ENCODE peak calls at places on chromosome 19, in ten cellular contexts. N is Peyer's patch; K is cardiac fibroblast; F is NCI-H345; Y is HFF-Myc; J is dermis microvascular lymphatic vessel endothelial cell; B is hypothalamus; Z is IMR-90; R is activated naive CD4-positive, alpha-beta T cell; E is GM03348. L is an unnamed sample.

GRCh38 chr19:57110592-57111328 is 9.0 kb upstream of the USP29 start:
- DNase-seq in N (no peak), K (peak), F (no peak), Y (no peak), J (no peak), B (no peak), Z (no peak), R (no peak), E (no peak), L (no peak)

GRCh38 chr19:17830567-17831418 is 9.5 kb upstream of the INSL3 start:
- DNase-seq in N (peak), K (peak), F (peak), Y (no peak), J (peak), B (peak), Z (peak), R (peak), E (peak), L (peak)

GRCh38 chr19:2670217-2670616 is 32.3 kb downstream of the GNG7 start:
- DNase-seq in N (no peak), K (no peak), F (no peak), Y (no peak), J (no peak), B (no peak), Z (no peak), R (no peak), E (no peak), L (no peak)

GRCh38 chr19:29771708-29772415 is 39.9 kb upstream of the CCNE1 start:
- DNase-seq in N (peak), K (peak), F (peak), Y (no peak), J (peak), B (peak), Z (peak), R (peak), E (peak), L (no peak)

GRCh38 chr19:30742981-30743380 is 370.8 kb downstream of the ZNF536 start:
- DNase-seq in N (no peak), K (no peak), F (no peak), Y (no peak), J (no peak), B (no peak), Z (no peak), R (no peak), E (no peak), L (no peak)

GRCh38 chr19:1699386-1699785 is 47.0 kb upstream of the TCF3 start:
- DNase-seq in N (no peak), K (no peak), F (no peak), Y (no peak), J (no peak), B (no peak), Z (no peak), R (no peak), E (no peak), L (no peak)

GRCh38 chr19:11390933-11391680 is 7.0 kb upstream of the EPOR start:
- DNase-seq in N (no peak), K (no peak), F (no peak), Y (no peak), J (no peak), B (no peak), Z (no peak), R (no peak), E (no peak), L (no peak)

GRCh38 chr19:1189419-1189818 is 15.4 kb upstream of the SBNO2 start:
- DNase-seq in N (no peak), K (no peak), F (no peak), Y (no peak), J (peak), B (no peak), Z (peak), R (peak), E (no peak), L (no peak)

GRCh38 chr19:55189424-55189823 is 9.3 kb upstream of the SYT5 start:
- DNase-seq in N (no peak), K (peak), F (no peak), Y (peak), J (peak), B (no peak), Z (peak), R (no peak), E (peak), L (peak)

GRCh38 chr19:49064768-49065611 is at the start of gene NTF4:
- DNase-seq in N (no peak), K (no peak), F (no peak), Y (no peak), J (no peak), B (no peak), Z (no peak), R (no peak), E (peak), L (no peak)

GRCh38 chr19:6056801-6057650 is 53.3 kb downstream of the RFX2 start:
- DNase-seq in N (peak), K (peak), F (peak), Y (peak), J (peak), B (peak), Z (peak), R (no peak), E (peak), L (no peak)

GRCh38 chr19:2824129-2824528 is 4.5 kb downstream of the ZNF554 start:
- DNase-seq in N (no peak), K (no peak), F (no peak), Y (no peak), J (no peak), B (no peak), Z (no peak), R (no peak), E (no peak), L (no peak)

GRCh38 chr19:7778081-7778480 is 15.0 kb downstream of the CLEC4M start:
- DNase-seq in N (no peak), K (no peak), F (no peak), Y (no peak), J (no peak), B (no peak), Z (no peak), R (no peak), E (no peak), L (peak)

GRCh38 chr19:35216833-35217707 is 11.5 kb downstream of the FAM187B start:
- DNase-seq in N (peak), K (no peak), F (peak), Y (no peak), J (peak), B (no peak), Z (no peak), R (peak), E (no peak), L (peak)

GRCh38 chr19:35093941-35094647 is 21.5 kb upstream of the FXYD3 start:
- DNase-seq in N (no peak), K (no peak), F (no peak), Y (no peak), J (no peak), B (no peak), Z (no peak), R (no peak), E (no peak), L (no peak)

GRCh38 chr19:18854982-18855381 is 23.2 kb downstream of the UPF1 start:
- DNase-seq in N (no peak), K (no peak), F (no peak), Y (no peak), J (no peak), B (no peak), Z (no peak), R (no peak), E (no peak), L (no peak)

GRCh38 chr19:56885173-56885679 is 44.7 kb upstream of the PEG3 start:
- DNase-seq in N (no peak), K (no peak), F (no peak), Y (no peak), J (no peak), B (no peak), Z (no peak), R (no peak), E (no peak), L (no peak)

GRCh38 chr19:49655570-49656455 is 9.8 kb downstream of the IRF3 start:
- DNase-seq in N (no peak), K (no peak), F (no peak), Y (no peak), J (no peak), B (no peak), Z (no peak), R (no peak), E (no peak), L (no peak)

GRCh38 chr19:51810228-51810627 is 15.3 kb downstream of the FPR3 start:
- DNase-seq in N (no peak), K (peak), F (no peak), Y (no peak), J (peak), B (no peak), Z (no peak), R (no peak), E (no peak), L (no peak)

GRCh38 chr19:45123440-45123850 is 30.5 kb downstream of the PPP1R37 start:
- DNase-seq in N (no peak), K (no peak), F (peak), Y (no peak), J (no peak), B (no peak), Z (no peak), R (no peak), E (no peak), L (no peak)

L was measured in upper lobe of right lung.